ENCODE peak calls at places on chromosomes 7 and 10, in four cellular contexts. X is CD8-positive, alpha-beta T cell; F is cardiac fibroblast; I is omental fat pad. J is an unnamed sample.

GRCh38 chr10:12828736-12829135 is 172.8 kb downstream of the CCDC3 start:
- DNase-seq in X (no peak), F (no peak), I (no peak), J (no peak)

GRCh38 chr7:57868771-57869483 is 418.9 kb downstream of the ZNF716 start:
- DNase-seq in X (no peak), F (no peak), I (no peak), J (no peak)

GRCh38 chr10:117609095-117609821 is 66.7 kb downstream of the EMX2 start:
- DNase-seq in X (no peak), F (peak; percentile 50), I (no peak), J (no peak)

GRCh38 chr10:25405871-25406270 is 231.1 kb downstream of the GPR158 start:
- DNase-seq in X (no peak), F (peak; percentile 46), I (no peak), J (no peak)

GRCh38 chr7:42319631-42320030 is 82.6 kb upstream of the GLI3 start:
- DNase-seq in X (no peak), F (no peak), I (no peak), J (no peak)

GRCh38 chr10:118139321-118139720 is 92.6 kb upstream of the RAB11FIP2 start:
- DNase-seq in X (no peak), F (no peak), I (no peak), J (no peak)

GRCh38 chr10:29987471-29987870 is 71.9 kb downstream of the JCAD start:
- DNase-seq in X (no peak), F (peak; percentile 18), I (no peak), J (no peak)

GRCh38 chr10:8260645-8261044 is 206.2 kb downstream of the GATA3 start:
- DNase-seq in X (no peak), F (no peak), I (no peak), J (no peak)

GRCh38 chr7:108028111-108028510 is 25.1 kb upstream of the LAMB1 start:
- DNase-seq in X (no peak), F (no peak), I (no peak), J (no peak)

GRCh38 chr10:43671659-43672555 is 23.2 kb upstream of the ZNF32 start:
- DNase-seq in X (peak; percentile 41), F (peak; percentile 85), I (no peak), J (peak; percentile 67)

GRCh38 chr7:16634292-16634738 is 11.2 kb downstream of the ANKMY2 start:
- DNase-seq in X (no peak), F (peak; percentile 56), I (no peak), J (no peak)

GRCh38 chr10:125629758-125630376 is 53.1 kb downstream of the TEX36 start:
- DNase-seq in X (no peak), F (peak; percentile 38), I (no peak), J (no peak)

GRCh38 chr10:62763155-62763554 is 41.4 kb upstream of the ADO start:
- DNase-seq in X (no peak), F (peak; percentile 3), I (no peak), J (no peak)

GRCh38 chr10:101780187-101780817 is 2.9 kb downstream of the NPM3 start:
- DNase-seq in X (no peak), F (no peak), I (no peak), J (no peak)

GRCh38 chr10:118748041-118748440 is 6.7 kb downstream of the CACUL1 start:
- DNase-seq in X (no peak), F (no peak), I (no peak), J (no peak)

GRCh38 chr10:71998840-71999194 is 34.6 kb downstream of the CHST3 start:
- DNase-seq in X (no peak), F (peak; percentile 70), I (no peak), J (no peak)

GRCh38 chr7:86199881-86200280 is 443.8 kb upstream of the GRM3 start:
- DNase-seq in X (no peak), F (no peak), I (no peak), J (no peak)

GRCh38 chr7:116261904-116262303 is 51.6 kb downstream of the TES start:
- DNase-seq in X (no peak), F (no peak), I (no peak), J (no peak)

GRCh38 chr7:89618269-89618668 is 536.0 kb upstream of the STEAP1 start:
- DNase-seq in X (no peak), F (no peak), I (no peak), J (no peak)

GRCh38 chr7:112930787-112931186 is 140.6 kb upstream of the TMEM168 start:
- DNase-seq in X (no peak), F (peak; percentile 67), I (no peak), J (no peak)

GRCh38 chr10:20287951-20288350 is 471.7 kb downstream of the PLXDC2 start:
- DNase-seq in X (no peak), F (no peak), I (no peak), J (no peak)

GRCh38 chr10:35379226-35380137 is 43.2 kb downstream of the CCNY start:
- DNase-seq in X (peak; percentile 16), F (peak; percentile 92), I (no peak), J (no peak)

DNA sequence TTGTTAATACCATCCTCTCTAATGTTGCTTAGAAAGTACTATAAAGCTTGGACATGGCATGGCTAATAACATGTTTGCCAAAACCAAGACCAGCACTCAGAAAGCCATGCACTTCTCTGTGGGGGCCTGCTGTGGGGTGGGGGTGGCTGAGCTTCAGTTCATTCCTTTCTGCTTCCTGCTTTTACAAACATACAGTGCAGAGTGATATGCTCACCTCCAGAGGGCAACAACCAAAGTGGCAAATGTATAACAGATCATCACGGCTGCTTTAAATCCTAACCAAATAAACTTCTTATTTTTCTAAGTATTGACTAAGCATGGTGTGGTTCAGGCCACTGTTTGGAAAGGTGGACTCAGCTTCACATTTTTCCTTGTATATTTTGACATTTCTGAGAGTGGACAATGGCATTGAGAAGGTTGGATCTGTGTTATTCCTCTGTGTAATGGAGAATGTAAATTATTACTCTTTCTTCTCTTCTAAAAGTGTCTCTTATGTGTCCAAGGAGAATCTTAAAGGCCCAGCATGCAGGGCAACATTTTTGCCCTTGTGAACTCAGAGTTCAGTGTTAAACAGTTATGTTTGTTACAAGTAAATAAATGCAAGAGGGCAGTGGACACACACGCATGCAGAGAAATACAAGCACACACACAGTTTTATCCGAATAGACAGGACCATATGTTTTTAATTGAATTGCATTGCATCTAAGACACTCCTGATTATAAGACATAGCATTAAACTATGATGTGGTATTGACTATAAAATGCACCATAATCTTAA is 186.1 kb downstream of the HERPUD2 start:
- DNase-seq in X (no peak), F (no peak), I (no peak), J (no peak)
- TF ChIP-seq CTCF in X (no peak), F (no peak), I (no peak), J (no peak)

GRCh38 chr7:637826-638225 is 88.7 kb upstream of the DNAAF5 start:
- DNase-seq in X (no peak), F (no peak), I (no peak), J (no peak)

GRCh38 chr7:633381-634018 is 93.0 kb upstream of the DNAAF5 start:
- DNase-seq in X (no peak), F (no peak), I (no peak), J (no peak)

GRCh38 chr7:635227-635626 is 91.3 kb upstream of the DNAAF5 start:
- DNase-seq in X (no peak), F (no peak), I (no peak), J (no peak)

GRCh38 chr7:638256-639011 is 88.1 kb upstream of the DNAAF5 start:
- DNase-seq in X (no peak), F (no peak), I (no peak), J (no peak)

DNA sequence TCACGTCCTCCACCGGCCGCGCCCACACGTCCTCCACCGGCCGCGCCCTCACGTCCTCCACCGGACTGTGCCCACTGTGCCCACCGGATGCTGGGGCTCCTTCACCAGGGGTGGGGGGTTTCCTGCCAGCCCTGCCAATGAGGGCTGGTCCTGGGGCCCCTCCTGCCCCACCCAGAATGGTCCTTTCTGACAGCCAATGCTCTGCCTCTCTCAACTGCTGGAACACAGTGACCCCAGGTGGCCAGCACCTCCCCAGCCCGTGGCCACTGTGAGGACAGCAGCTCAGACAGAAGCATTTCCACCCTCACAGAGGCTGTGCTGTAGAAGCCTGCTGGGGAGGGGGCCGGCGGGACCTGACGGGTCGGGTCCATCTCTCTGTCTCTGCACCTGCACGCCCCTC is 90.1 kb upstream of the DNAAF5 start:
- DNase-seq in X (peak; percentile 47), F (peak; percentile 38), I (no peak), J (no peak)
- TF ChIP-seq CTCF in X (peak; percentile 35), F (peak; percentile 66), I (no peak), J (peak; percentile 24)

GRCh38 chr7:151864081-151864480 is 12.8 kb downstream of the PRKAG2 start:
- DNase-seq in X (no peak), F (no peak), I (no peak), J (no peak)

GRCh38 chr7:151862606-151863381 is 14.1 kb downstream of the PRKAG2 start:
- DNase-seq in X (no peak), F (no peak), I (no peak), J (no peak)

GRCh38 chr7:151864561-151864960 is 12.4 kb downstream of the PRKAG2 start:
- DNase-seq in X (no peak), F (no peak), I (no peak), J (no peak)

GRCh38 chr7:151865070-151865670 is 11.7 kb downstream of the PRKAG2 start:
- DNase-seq in X (no peak), F (no peak), I (no peak), J (no peak)

DNA sequence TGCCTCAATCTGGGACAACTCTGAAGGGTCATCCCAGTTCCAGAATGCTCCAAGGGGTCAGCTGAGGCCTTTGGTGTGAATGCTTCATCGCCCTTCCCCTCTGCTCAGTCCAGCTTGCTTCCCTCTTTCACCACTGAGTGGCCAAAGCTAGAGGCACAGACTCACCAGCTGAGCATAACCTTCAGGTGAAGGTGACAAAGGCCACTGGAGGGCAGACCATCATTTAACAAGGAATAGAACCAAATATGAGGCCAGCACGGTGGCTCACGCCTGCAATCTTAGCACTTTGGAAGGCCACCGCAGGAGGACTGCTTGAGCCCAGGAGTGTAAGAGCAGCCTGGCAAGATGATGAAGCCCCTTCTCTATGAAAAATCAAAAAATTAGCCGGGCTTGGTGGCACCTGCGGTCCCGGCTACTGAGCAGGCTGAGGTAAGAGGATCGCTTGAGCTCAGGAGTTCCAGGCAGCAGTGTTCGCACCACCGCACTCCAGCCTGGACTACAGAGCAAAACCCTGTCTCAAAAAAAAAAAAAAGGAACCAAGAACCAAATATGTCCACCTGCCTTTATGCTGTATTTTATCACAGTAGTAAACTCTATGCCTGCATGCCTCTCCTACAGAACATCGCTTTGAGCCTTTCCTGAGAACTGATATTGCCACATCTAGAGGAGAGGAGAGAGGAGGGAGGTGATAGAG is 13.4 kb downstream of the PRKAG2 start:
- DNase-seq in X (no peak), F (no peak), I (no peak), J (no peak)
- TF ChIP-seq CTCF in X (no peak), F (no peak), I (no peak), J (peak; percentile 12)

DNA sequence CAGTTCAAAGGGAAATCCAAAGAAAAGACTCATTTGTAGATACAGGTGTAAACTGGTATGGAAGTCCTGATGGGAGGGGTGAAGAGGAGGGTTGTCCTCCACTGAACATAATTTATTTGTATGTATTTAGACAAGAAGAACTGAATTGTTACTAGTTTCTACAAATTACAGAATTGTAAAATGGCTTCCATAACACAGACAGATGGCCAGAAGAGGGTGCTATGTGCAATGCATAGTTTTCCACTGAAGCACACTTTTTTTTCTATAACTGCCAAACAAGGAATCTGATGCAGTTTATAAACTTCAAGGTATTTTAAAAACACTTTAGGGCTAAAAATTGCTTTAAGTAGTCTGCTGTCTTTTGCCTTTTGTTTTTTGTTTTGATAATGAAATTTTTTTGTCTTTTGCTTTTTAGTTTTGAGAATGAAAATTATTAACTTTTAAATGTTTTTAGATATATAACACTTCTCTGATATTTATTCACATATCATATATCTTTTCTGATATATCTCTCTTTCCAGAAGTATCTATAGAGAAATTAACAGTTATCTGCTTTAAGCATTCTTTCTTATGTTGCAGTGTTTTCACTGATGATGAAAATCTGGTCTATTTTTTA is 58.5 kb downstream of the PHYHIPL start:
- DNase-seq in X (no peak), F (peak; percentile 67), I (no peak), J (peak; percentile 20)
- TF ChIP-seq CTCF in X (no peak), F (peak; percentile 58), I (no peak), J (peak; percentile 78)

GRCh38 chr7:66075590-66076458 is at the start of gene ASL:
- DNase-seq in X (peak; percentile 85), F (peak; percentile 92), I (peak; percentile 63), J (peak; percentile 90)
- TF ChIP-seq CTCF in X (no peak), F (no peak), I (no peak), J (peak; percentile 25)

J was measured in neural crest cell.